ENCODE peak calls at places on chromosomes 3 and 15, in seven cellular contexts. H, F, N, A, T, Y and E are unnamed samples. For H3K4me1 and H3K36me3, the result is how much of the 10 kb centered on the place peaks cover.

GRCh38 chr15:80160570-80161156 is 7.9 kb downstream of the FAH start:
- DNase-seq in N (no peak), A (peak), H (no peak), T (peak), Y (no peak), F (peak), E (peak)

GRCh38 chr3:150105025-150105424 is 134.3 kb upstream of the PFN2 start:
- DNase-seq in H (no peak), A (no peak), Y (no peak), F (no peak), N (no peak), T (no peak), E (no peak)

GRCh38 chr3:154018100-154018696 is 103.0 kb upstream of the ARHGEF26 start:
- DNase-seq in A (peak), T (no peak), H (peak), N (peak), Y (no peak), F (peak), E (no peak)

GRCh38 chr3:15899438-15899837 is 101.7 kb upstream of the ANKRD28 start:
- DNase-seq in A (peak), F (no peak), Y (no peak), H (no peak), T (no peak), N (no peak), E (no peak)

GRCh38 chr3:6825527-6825926 is 35.4 kb upstream of the GRM7 start:
- DNase-seq in N (no peak), H (no peak), Y (peak), F (no peak), A (no peak), T (no peak), E (no peak)

GRCh38 chr3:138879541-138880380 is 45.0 kb upstream of the PIK3CB start:
- DNase-seq in H (no peak), N (no peak), T (no peak), F (no peak), Y (no peak), A (no peak), E (no peak)

GRCh38 chr3:191085091-191085490 is 114.0 kb upstream of the OSTN start:
- DNase-seq in N (no peak), H (no peak), Y (no peak), A (peak), F (no peak), T (no peak), E (no peak)

GRCh38 chr3:107251819-107252218 is 125.4 kb upstream of the CCDC54 start:
- DNase-seq in H (no peak), F (no peak), Y (no peak), T (no peak), A (no peak), N (no peak), E (no peak)

GRCh38 chr3:171648079-171648478 is 162.2 kb downstream of the PLD1 start:
- DNase-seq in F (no peak), N (no peak), A (no peak), Y (no peak), T (no peak), H (no peak), E (no peak)

GRCh38 chr3:171266034-171266805 is 194.0 kb downstream of the TNIK start:
- DNase-seq in N (no peak), A (peak), F (no peak), T (no peak), Y (no peak), H (no peak), E (no peak)

GRCh38 chr3:123724306-123724705 is 139.5 kb upstream of the HACD2 start:
- DNase-seq in Y (no peak), H (no peak), T (no peak), N (no peak), A (peak), F (no peak), E (no peak)

DNA sequence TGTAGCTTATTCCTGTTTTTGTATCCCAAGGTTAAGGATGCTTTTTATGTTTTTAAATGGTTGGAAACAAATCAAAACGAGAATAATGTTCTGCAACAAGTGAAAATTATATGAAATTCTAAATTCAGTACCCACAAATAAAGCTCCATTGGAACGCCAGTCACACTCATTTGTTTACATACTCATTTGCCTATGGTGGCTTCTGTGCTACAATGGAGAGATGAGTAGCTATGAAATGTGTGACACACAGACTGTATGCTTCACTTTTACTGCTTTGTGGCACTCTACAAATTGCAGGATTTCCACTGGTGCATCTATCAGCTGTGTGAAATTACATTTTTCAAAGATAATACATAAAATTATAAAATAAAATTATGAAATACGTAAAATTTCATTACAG is 112.2 kb upstream of the TSPAN3 start:
- DNase-seq in N (no peak), F (no peak), A (no peak), T (no peak), H (no peak), Y (no peak), E (no peak)
- H3K4me1 ChIP-seq in N (under half), F (under half), A (under half), T (under half), H (under half), Y (under half), E (under half)

DNA sequence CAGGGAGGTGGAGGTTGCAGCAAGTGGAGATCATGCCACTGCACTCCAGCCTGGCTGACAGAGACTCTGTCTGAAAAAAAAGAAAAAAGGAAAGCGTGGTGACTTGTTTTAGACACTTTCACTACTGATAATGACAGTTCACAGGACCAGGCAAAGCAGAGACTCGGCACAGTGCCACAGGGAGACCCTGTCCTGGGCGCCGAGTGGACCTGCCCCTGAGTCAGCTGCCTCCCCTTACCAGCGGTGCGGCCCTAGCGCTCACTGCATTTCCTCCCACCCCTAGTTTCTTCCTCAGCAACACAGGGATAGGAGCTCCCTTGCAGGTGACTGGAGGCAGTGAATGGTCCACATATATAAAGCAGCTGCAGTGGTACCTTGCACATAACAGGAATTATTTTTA is 38.7 kb upstream of the NSMCE3 start:
- DNase-seq in N (no peak), H (no peak), A (no peak), Y (no peak), T (no peak), F (no peak), E (no peak)
- H3K27ac ChIP-seq in N (no peak), H (no peak), A (no peak), Y (no peak), T (no peak), F (no peak), E (no peak)

GRCh38 chr3:184857099-184857498 is 45.1 kb downstream of the VPS8 start:
- DNase-seq in A (no peak), Y (no peak), H (no peak), N (no peak), T (no peak), F (no peak), E (no peak)
- H3K36me3 ChIP-seq in A (under half), Y (under half), H (half or more), N (under half), T (under half), F (under half), E (half or more)

GRCh38 chr3:195893516-195893915 is 14.8 kb downstream of the TNK2 start:
- DNase-seq in T (no peak), F (no peak), N (no peak), A (no peak), Y (no peak), H (no peak), E (no peak)
- H3K4me1 ChIP-seq in T (half or more), F (under half), N (under half), A (under half), Y (under half), H (half or more), E (half or more)